ENCODE peak calls at places on chromosome 22, in seven cellular contexts. One of them, this sample, is unnamed.

GRCh38 chr22:22480940-22481339 is 27.6 kb downstream of the ZNF280B start:
- DNase-seq in stimulated activated naive CD4-positive, alpha-beta T cell treated with Interleukin-2 at 50 U/mL for 16 hours: no peak
- DNase-seq in CD4-positive, alpha-beta T cell: no peak
- DNase-seq in GM23338: no peak
- DNase-seq in frontal cortex: no peak
- DNase-seq in iris pigment epithelial cell: no peak
- DNase-seq in epithelial cell of esophagus: no peak
- DNase-seq in this sample: no peak

GRCh38 chr22:24810043-24810749 is 4.2 kb downstream of the SGSM1 start:
- DNase-seq in epithelial cell of esophagus: no peak
- DNase-seq in iris pigment epithelial cell: no peak
- DNase-seq in frontal cortex: peak
- DNase-seq in stimulated activated naive CD4-positive, alpha-beta T cell treated with Interleukin-2 at 50 U/mL for 16 hours: no peak
- DNase-seq in CD4-positive, alpha-beta T cell: no peak
- DNase-seq in GM23338: peak
- DNase-seq in this sample: no peak

GRCh38 chr22:31616315-31616980 is 45.6 kb downstream of the PISD start:
- DNase-seq in stimulated activated naive CD4-positive, alpha-beta T cell treated with Interleukin-2 at 50 U/mL for 16 hours: peak
- DNase-seq in GM23338: no peak
- DNase-seq in frontal cortex: no peak
- DNase-seq in iris pigment epithelial cell: no peak
- DNase-seq in CD4-positive, alpha-beta T cell: no peak
- DNase-seq in epithelial cell of esophagus: no peak
- DNase-seq in this sample: no peak

GRCh38 chr22:30305906-30306628 is 16.8 kb upstream of the CASTOR1 start:
- DNase-seq in stimulated activated naive CD4-positive, alpha-beta T cell treated with Interleukin-2 at 50 U/mL for 16 hours: no peak
- DNase-seq in epithelial cell of esophagus: peak
- DNase-seq in iris pigment epithelial cell: peak
- DNase-seq in frontal cortex: no peak
- DNase-seq in CD4-positive, alpha-beta T cell: no peak
- DNase-seq in GM23338: no peak
- DNase-seq in this sample: no peak

GRCh38 chr22:48188211-48188845 is 1425.9 kb downstream of the TBC1D22A start:
- DNase-seq in CD4-positive, alpha-beta T cell: no peak
- DNase-seq in epithelial cell of esophagus: no peak
- DNase-seq in frontal cortex: no peak
- DNase-seq in stimulated activated naive CD4-positive, alpha-beta T cell treated with Interleukin-2 at 50 U/mL for 16 hours: no peak
- DNase-seq in GM23338: no peak
- DNase-seq in iris pigment epithelial cell: no peak
- DNase-seq in this sample: no peak

GRCh38 chr22:47062126-47062525 is 299.7 kb downstream of the TBC1D22A start:
- DNase-seq in stimulated activated naive CD4-positive, alpha-beta T cell treated with Interleukin-2 at 50 U/mL for 16 hours: no peak
- DNase-seq in epithelial cell of esophagus: no peak
- DNase-seq in frontal cortex: no peak
- DNase-seq in GM23338: no peak
- DNase-seq in CD4-positive, alpha-beta T cell: no peak
- DNase-seq in iris pigment epithelial cell: no peak
- DNase-seq in this sample: no peak

GRCh38 chr22:39103431-39103830 is 6.4 kb downstream of the APOBEC3H start:
- DNase-seq in stimulated activated naive CD4-positive, alpha-beta T cell treated with Interleukin-2 at 50 U/mL for 16 hours: no peak
- DNase-seq in iris pigment epithelial cell: no peak
- DNase-seq in CD4-positive, alpha-beta T cell: no peak
- DNase-seq in GM23338: no peak
- DNase-seq in frontal cortex: no peak
- DNase-seq in epithelial cell of esophagus: no peak
- DNase-seq in this sample: no peak

GRCh38 chr22:25700996-25701815 is 40.8 kb upstream of the MYO18B start:
- DNase-seq in CD4-positive, alpha-beta T cell: no peak
- DNase-seq in frontal cortex: peak
- DNase-seq in GM23338: no peak
- DNase-seq in stimulated activated naive CD4-positive, alpha-beta T cell treated with Interleukin-2 at 50 U/mL for 16 hours: no peak
- DNase-seq in iris pigment epithelial cell: peak
- DNase-seq in epithelial cell of esophagus: no peak
- DNase-seq in this sample: no peak

GRCh38 chr22:17788023-17788330 is 13.7 kb upstream of the BID start:
- DNase-seq in GM23338: no peak
- DNase-seq in iris pigment epithelial cell: no peak
- DNase-seq in frontal cortex: no peak
- DNase-seq in epithelial cell of esophagus: no peak
- DNase-seq in CD4-positive, alpha-beta T cell: no peak
- DNase-seq in stimulated activated naive CD4-positive, alpha-beta T cell treated with Interleukin-2 at 50 U/mL for 16 hours: no peak
- DNase-seq in this sample: no peak

GRCh38 chr22:46047226-46047625 is 70.3 kb upstream of the WNT7B start:
- DNase-seq in GM23338: no peak
- DNase-seq in frontal cortex: no peak
- DNase-seq in stimulated activated naive CD4-positive, alpha-beta T cell treated with Interleukin-2 at 50 U/mL for 16 hours: no peak
- DNase-seq in CD4-positive, alpha-beta T cell: no peak
- DNase-seq in epithelial cell of esophagus: no peak
- DNase-seq in iris pigment epithelial cell: no peak
- DNase-seq in this sample: no peak

GRCh38 chr22:33975841-33976240 is 55.6 kb upstream of the LARGE1 start:
- DNase-seq in CD4-positive, alpha-beta T cell: no peak
- DNase-seq in stimulated activated naive CD4-positive, alpha-beta T cell treated with Interleukin-2 at 50 U/mL for 16 hours: no peak
- DNase-seq in epithelial cell of esophagus: no peak
- DNase-seq in iris pigment epithelial cell: no peak
- DNase-seq in GM23338: no peak
- DNase-seq in frontal cortex: no peak
- DNase-seq in this sample: no peak

GRCh38 chr22:37186228-37186996 is 1.6 kb downstream of the C1QTNF6 start:
- DNase-seq in GM23338: peak
- DNase-seq in iris pigment epithelial cell: peak
- DNase-seq in frontal cortex: peak
- DNase-seq in stimulated activated naive CD4-positive, alpha-beta T cell treated with Interleukin-2 at 50 U/mL for 16 hours: peak
- DNase-seq in epithelial cell of esophagus: peak
- DNase-seq in CD4-positive, alpha-beta T cell: no peak
- DNase-seq in this sample: no peak

GRCh38 chr22:19798320-19798665 is 37.7 kb downstream of the TBX1 start:
- DNase-seq in GM23338: no peak
- DNase-seq in CD4-positive, alpha-beta T cell: no peak
- DNase-seq in stimulated activated naive CD4-positive, alpha-beta T cell treated with Interleukin-2 at 50 U/mL for 16 hours: no peak
- DNase-seq in epithelial cell of esophagus: no peak
- DNase-seq in frontal cortex: no peak
- DNase-seq in iris pigment epithelial cell: no peak
- DNase-seq in this sample: no peak

GRCh38 chr22:40410272-40410671 is 39.9 kb downstream of the SGSM3 start:
- DNase-seq in stimulated activated naive CD4-positive, alpha-beta T cell treated with Interleukin-2 at 50 U/mL for 16 hours: no peak
- DNase-seq in iris pigment epithelial cell: no peak
- DNase-seq in epithelial cell of esophagus: peak
- DNase-seq in frontal cortex: no peak
- DNase-seq in GM23338: no peak
- DNase-seq in CD4-positive, alpha-beta T cell: no peak
- DNase-seq in this sample: peak

GRCh38 chr22:45163074-45163416 is 680 bp upstream of the NUP50 start:
- DNase-seq in frontal cortex: no peak
- DNase-seq in CD4-positive, alpha-beta T cell: no peak
- DNase-seq in iris pigment epithelial cell: peak
- DNase-seq in stimulated activated naive CD4-positive, alpha-beta T cell treated with Interleukin-2 at 50 U/mL for 16 hours: no peak
- DNase-seq in GM23338: peak
- DNase-seq in epithelial cell of esophagus: peak
- DNase-seq in this sample: no peak

GRCh38 chr22:44137415-44137814 is 43.3 kb upstream of the PARVG start:
- DNase-seq in frontal cortex: no peak
- DNase-seq in CD4-positive, alpha-beta T cell: no peak
- DNase-seq in iris pigment epithelial cell: no peak
- DNase-seq in GM23338: no peak
- DNase-seq in stimulated activated naive CD4-positive, alpha-beta T cell treated with Interleukin-2 at 50 U/mL for 16 hours: no peak
- DNase-seq in epithelial cell of esophagus: no peak
- DNase-seq in this sample: no peak

GRCh38 chr22:50274311-50274710 is 4.1 kb upstream of the MAPK11 start:
- DNase-seq in stimulated activated naive CD4-positive, alpha-beta T cell treated with Interleukin-2 at 50 U/mL for 16 hours: peak
- DNase-seq in frontal cortex: peak
- DNase-seq in iris pigment epithelial cell: peak
- DNase-seq in CD4-positive, alpha-beta T cell: peak
- DNase-seq in GM23338: peak
- DNase-seq in epithelial cell of esophagus: peak
- DNase-seq in this sample: no peak

GRCh38 chr22:46297151-46297819 is 615 bp downstream of the GTSE1 start:
- DNase-seq in GM23338: peak
- DNase-seq in stimulated activated naive CD4-positive, alpha-beta T cell treated with Interleukin-2 at 50 U/mL for 16 hours: no peak
- DNase-seq in frontal cortex: no peak
- DNase-seq in CD4-positive, alpha-beta T cell: no peak
- DNase-seq in iris pigment epithelial cell: peak
- DNase-seq in epithelial cell of esophagus: peak
- DNase-seq in this sample: no peak

GRCh38 chr22:24983151-24983550 is 30.6 kb downstream of the KIAA1671 start:
- DNase-seq in stimulated activated naive CD4-positive, alpha-beta T cell treated with Interleukin-2 at 50 U/mL for 16 hours: no peak
- DNase-seq in CD4-positive, alpha-beta T cell: no peak
- DNase-seq in epithelial cell of esophagus: no peak
- DNase-seq in GM23338: no peak
- DNase-seq in frontal cortex: no peak
- DNase-seq in iris pigment epithelial cell: no peak
- DNase-seq in this sample: no peak

GRCh38 chr22:42160830-42161696 is 30.5 kb upstream of the CYP2D6 start:
- DNase-seq in CD4-positive, alpha-beta T cell: no peak
- DNase-seq in iris pigment epithelial cell: no peak
- DNase-seq in GM23338: no peak
- DNase-seq in epithelial cell of esophagus: peak
- DNase-seq in frontal cortex: peak
- DNase-seq in stimulated activated naive CD4-positive, alpha-beta T cell treated with Interleukin-2 at 50 U/mL for 16 hours: no peak
- DNase-seq in this sample: no peak

GRCh38 chr22:49334976-49335375 is 492.7 kb downstream of the BRD1 start:
- DNase-seq in CD4-positive, alpha-beta T cell: no peak
- DNase-seq in epithelial cell of esophagus: no peak
- DNase-seq in frontal cortex: no peak
- DNase-seq in iris pigment epithelial cell: no peak
- DNase-seq in GM23338: no peak
- DNase-seq in stimulated activated naive CD4-positive, alpha-beta T cell treated with Interleukin-2 at 50 U/mL for 16 hours: no peak
- DNase-seq in this sample: no peak

GRCh38 chr22:40396882-40397281 is 26.5 kb downstream of the SGSM3 start:
- DNase-seq in iris pigment epithelial cell: peak
- DNase-seq in epithelial cell of esophagus: peak
- DNase-seq in CD4-positive, alpha-beta T cell: no peak
- DNase-seq in stimulated activated naive CD4-positive, alpha-beta T cell treated with Interleukin-2 at 50 U/mL for 16 hours: no peak
- DNase-seq in GM23338: peak
- DNase-seq in frontal cortex: no peak
- DNase-seq in this sample: no peak